ENCODE peak calls at places on chromosomes 16 and 17, in five cellular contexts. D is cardiac muscle cell, S is heart right ventricle, Y is lung, K is WERI-Rb-1. Z is an unnamed sample.

GRCh38 chr16:69311115-69311532 is at the start of gene VPS4A:
- DNase-seq in S (peak; percentile 97), D (peak; percentile 97), K (peak; percentile 96), Y (peak; percentile 96), Z (peak; percentile 99)

GRCh38 chr17:42720996-42721583 is 23.8 kb downstream of the EZH1 start:
- DNase-seq in Y (no peak), D (peak; percentile 80), S (no peak), K (peak; percentile 47), Z (peak; percentile 67)

GRCh38 chr17:21356537-21357127 is 19.5 kb upstream of the KCNJ12 start:
- DNase-seq in S (no peak), Y (no peak), D (no peak), K (no peak), Z (no peak)

GRCh38 chr17:70071127-70071526 is 3.9 kb upstream of the KCNJ16 start:
- DNase-seq in D (no peak), Y (no peak), K (no peak), S (no peak), Z (no peak)

GRCh38 chr17:66200685-66201092 is 8.8 kb upstream of the CEP112 start:
- DNase-seq in Y (peak; percentile 34), D (peak; percentile 64), K (peak; percentile 74), S (no peak), Z (peak; percentile 63)

GRCh38 chr17:68468334-68468733 is 11.0 kb upstream of the WIPI1 start:
- DNase-seq in K (no peak), S (no peak), Y (no peak), D (peak; percentile 53), Z (no peak)

GRCh38 chr17:82228842-82229685 is at the start of gene SLC16A3:
- DNase-seq in Y (no peak), S (peak; percentile 75), D (peak; percentile 88), K (no peak), Z (peak; percentile 95)

GRCh38 chr16:24635900-24636610 is 93.4 kb upstream of the TNRC6A start:
- DNase-seq in D (peak; percentile 52), Y (peak; percentile 73), K (no peak), S (peak; percentile 59), Z (no peak)

GRCh38 chr16:569445-570254 is at the start of gene PIGQ:
- DNase-seq in S (peak; percentile 68), K (peak; percentile 79), D (peak; percentile 77), Y (peak; percentile 60), Z (peak; percentile 99)

GRCh38 chr17:64774888-64775600 is 112.9 kb upstream of the SMURF2 start:
- DNase-seq in K (no peak), D (no peak), S (no peak), Y (no peak), Z (peak; percentile 9)

GRCh38 chr17:19003966-19004600 is 481 bp downstream of the FAM83G start:
- DNase-seq in K (no peak), D (peak; percentile 18), Y (no peak), S (no peak), Z (peak; percentile 96)

GRCh38 chr17:39244016-39244599 is 18.4 kb upstream of the STAC2 start:
- DNase-seq in K (no peak), Y (no peak), S (no peak), D (no peak), Z (peak; percentile 37)

GRCh38 chr17:41026668-41027471 is at the start of gene KRTAP1-5:
- DNase-seq in Y (no peak), S (no peak), K (no peak), D (no peak), Z (no peak)

DNA sequence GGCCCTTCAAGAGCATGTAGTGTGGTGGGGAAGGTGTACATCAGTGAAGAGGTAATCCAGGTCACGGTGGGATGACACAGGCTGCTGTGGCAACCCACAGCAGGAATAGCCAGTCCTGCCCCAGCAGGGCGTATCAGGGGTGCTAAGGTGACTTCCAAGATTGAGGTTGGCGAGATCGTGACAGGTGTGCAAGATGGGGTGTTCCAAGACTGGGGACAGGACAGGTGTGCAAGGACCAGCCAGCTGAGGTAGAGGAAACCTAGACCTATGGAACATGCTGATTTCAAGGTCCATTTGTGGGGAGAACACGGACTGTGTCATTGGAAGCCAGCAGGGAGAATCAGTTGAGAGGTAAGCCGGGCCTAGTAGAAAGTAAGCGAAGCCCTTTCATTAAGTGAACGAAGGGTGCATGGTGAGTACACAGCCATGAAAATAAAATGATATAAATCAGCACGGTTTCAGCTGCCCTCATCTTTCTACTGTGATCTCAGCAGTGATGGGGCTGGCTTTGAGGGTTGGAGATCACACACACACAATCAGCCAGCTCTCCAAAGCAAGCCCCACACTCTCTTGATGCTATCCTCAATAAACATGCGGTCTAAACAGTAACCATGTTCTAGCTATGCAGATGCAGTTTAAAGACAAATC is 497.0 kb downstream of the WWOX start:
- DNase-seq in Y (no peak), D (no peak), S (no peak), K (no peak), Z (no peak)
- H3K4me3 ChIP-seq in Y (no peak overlapping the region), D (no peak overlapping the region), S (no peak overlapping the region), K (no peak overlapping the region), Z (no peak overlapping the region)

DNA sequence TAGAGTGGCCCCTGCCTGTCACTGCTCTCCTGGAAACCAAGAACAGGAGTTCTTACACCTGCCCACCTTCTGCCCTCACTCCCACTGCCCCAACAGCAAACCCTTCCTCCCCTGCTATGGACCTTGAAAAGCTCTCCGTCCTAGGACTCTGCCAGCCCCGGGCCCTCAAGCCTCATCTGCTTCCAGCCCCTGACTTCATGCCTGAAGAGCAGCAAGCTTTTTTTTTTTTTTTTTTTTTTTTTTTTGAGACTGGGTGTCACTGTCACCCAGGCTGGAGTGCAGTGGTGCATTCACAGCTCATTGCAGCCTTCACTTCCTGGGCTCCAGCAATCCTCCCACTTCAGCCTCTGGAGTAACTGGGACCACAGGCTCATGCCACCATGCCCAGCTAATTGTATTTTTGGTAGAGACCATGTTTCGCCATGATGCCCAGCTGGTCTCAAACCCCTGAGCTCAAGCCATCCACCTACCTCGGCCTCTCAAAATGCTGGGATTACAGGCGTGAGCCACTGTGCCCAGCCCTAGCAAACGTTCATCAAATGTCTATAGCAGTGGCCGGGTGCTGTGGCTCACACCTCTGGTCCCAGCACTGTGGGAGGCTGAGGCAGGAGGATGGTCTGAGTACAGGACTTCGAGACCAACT is 16.9 kb downstream of the CARHSP1 start:
- DNase-seq in D (no peak), K (no peak), Y (no peak), S (no peak), Z (no peak)
- H3K36me3 ChIP-seq in D (peaks cover 11% of the 10 kb centered on the region), K (peaks cover 65% of the 10 kb centered on the region), Y (peaks cover 5% of the 10 kb centered on the region), S (peaks cover 92% of the 10 kb centered on the region), Z (peaks cover 37% of the 10 kb centered on the region)

DNA sequence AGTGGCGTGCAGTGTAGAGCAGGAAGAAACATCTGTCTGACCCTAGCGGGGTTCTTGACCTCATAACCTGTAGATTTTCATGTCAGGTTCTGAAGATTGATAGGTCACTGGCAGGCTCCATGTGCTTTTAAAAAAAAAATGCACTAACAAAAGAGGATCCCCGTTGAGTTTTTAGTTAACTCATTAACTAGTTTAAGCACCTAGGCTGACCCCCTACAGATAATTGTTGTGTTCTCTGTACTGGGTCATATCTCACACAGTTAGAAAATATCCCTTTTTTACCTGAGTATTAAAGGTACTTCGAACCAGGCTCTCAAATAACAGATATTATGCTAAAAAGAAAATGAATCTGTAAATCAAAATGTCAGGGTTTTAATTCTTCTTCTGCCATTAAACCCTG is 676.6 kb downstream of the CDH11 start:
- DNase-seq in D (no peak), S (no peak), K (no peak), Y (no peak), Z (no peak)
- H3K27me3 ChIP-seq in D (no peaks in the 10 kb centered on the region), S (no peaks in the 10 kb centered on the region), K (no peaks in the 10 kb centered on the region), Y (no peaks in the 10 kb centered on the region), Z (no peaks in the 10 kb centered on the region)

GRCh38 chr16:3740934-3741333 is 23.6 kb upstream of the TRAP1 start:
- DNase-seq in K (no peak), S (no peak), Y (no peak), D (no peak), Z (no peak)
- H3K4me3 ChIP-seq in K (no peak overlapping the region), S (no peak overlapping the region), Y (no peak overlapping the region), D (no peak overlapping the region), Z (no peak overlapping the region)

GRCh38 chr17:51214920-51215319 is 44.9 kb downstream of the MBTD1 start:
- DNase-seq in D (no peak), K (no peak), S (no peak), Y (no peak), Z (no peak)
- H3K36me3 ChIP-seq in D (peaks cover 57% of the 10 kb centered on the region), K (peaks cover 89% of the 10 kb centered on the region), S (peaks cover 99% of the 10 kb centered on the region), Y (peaks cover 13% of the 10 kb centered on the region), Z (peaks cover 13% of the 10 kb centered on the region)

Z was measured in H7.